ENCODE peak calls at places on chromosomes 16 and 17, in seven cellular contexts. W is heart right ventricle; I is stimulated activated CD4-positive, alpha-beta T cell treated with anti-CD3 and anti-CD28 coated beads, Interleukin-1b, Interleukin-23, amount 100 ng/mL, for 24 hours; O is activated CD4-positive, alpha-beta T cell treated with anti-CD3 and anti-CD28 coated beads, Interleukin-2, amount 10 ng/mL, durations not matched to agents 7 days and 5 days; K is right lobe of liver; L is astrocyte of the cerebellum; H is GM23248. S is an unnamed sample.
A peak's percentile ranks its signal among the peaks of the same experiment; 100 is the strongest.

GRCh38 chr17:64777413-64778101 is 115.5 kb upstream of the SMURF2 start:
- DNase-seq in W (peak; percentile 49), I (no peak), O (no peak), K (no peak), L (no peak), H (no peak), S (peak; percentile 68)

GRCh38 chr16:61858996-61859395 is 177.2 kb downstream of the CDH8 start:
- DNase-seq in W (no peak), I (no peak), O (no peak), K (no peak), L (no peak), H (peak; percentile 39), S (no peak)

GRCh38 chr17:9473716-9474115 is 101.9 kb downstream of the STX8 start:
- DNase-seq in W (no peak), I (no peak), O (no peak), K (peak; percentile 3), L (peak; percentile 95), H (peak; percentile 78), S (no peak)

GRCh38 chr16:66502020-66502913 is 47.7 kb downstream of the TK2 start:
- DNase-seq in W (peak; percentile 53), I (no peak), O (no peak), K (peak; percentile 92), L (no peak), H (peak; percentile 82), S (no peak)

GRCh38 chr16:680625-680945 is 375 bp downstream of the STUB1 start:
- DNase-seq in W (no peak), I (no peak), O (no peak), K (no peak), L (no peak), H (no peak), S (no peak)

GRCh38 chr16:17173134-17173729 is 297.5 kb downstream of the XYLT1 start:
- DNase-seq in W (no peak), I (no peak), O (peak; percentile 22), K (peak; percentile 86), L (peak; percentile 13), H (peak; percentile 65), S (no peak)

GRCh38 chr17:51710289-51710979 is 448.1 kb downstream of the CA10 start:
- DNase-seq in W (no peak), I (no peak), O (no peak), K (no peak), L (no peak), H (no peak), S (no peak)

GRCh38 chr16:12341966-12342365 is 365.4 kb downstream of the SNX29 start:
- DNase-seq in W (no peak), I (no peak), O (no peak), K (no peak), L (no peak), H (peak; percentile 24), S (no peak)

GRCh38 chr17:17243163-17243562 is 6.2 kb upstream of the FLCN start:
- DNase-seq in W (no peak), I (no peak), O (no peak), K (peak; percentile 14), L (no peak), H (no peak), S (no peak)